ENCODE peak calls at places on chromosomes 6 and 20, in nine cellular contexts. One of them, this sample, is unnamed.

GRCh38 chr6:149750136-149750609 is 632 bp downstream of the PCMT1 start:
- DNase-seq in endodermal cell: peak
- DNase-seq in H9: peak
- DNase-seq in AG04450: no peak
- DNase-seq in choroid plexus epithelial cell: peak
- DNase-seq in cardiac fibroblast: peak
- DNase-seq in GM12864: no peak
- DNase-seq in HFFc6: peak
- DNase-seq in IMR-90: peak
- DNase-seq in this sample: peak

GRCh38 chr6:32188381-32189081 is 1.5 kb downstream of the PBX2 start:
- DNase-seq in AG04450: no peak
- DNase-seq in choroid plexus epithelial cell: no peak
- DNase-seq in IMR-90: peak
- DNase-seq in cardiac fibroblast: peak
- DNase-seq in H9: peak
- DNase-seq in endodermal cell: no peak
- DNase-seq in GM12864: no peak
- DNase-seq in HFFc6: peak
- DNase-seq in this sample: no peak

GRCh38 chr6:33424855-33425667 is 5.2 kb downstream of the SYNGAP1 start:
- DNase-seq in IMR-90: no peak
- DNase-seq in HFFc6: no peak
- DNase-seq in GM12864: no peak
- DNase-seq in AG04450: no peak
- DNase-seq in choroid plexus epithelial cell: no peak
- DNase-seq in cardiac fibroblast: no peak
- DNase-seq in endodermal cell: peak
- DNase-seq in H9: no peak
- DNase-seq in this sample: peak

GRCh38 chr6:169741344-169741743 is 10.0 kb downstream of the DYNLT2 start:
- DNase-seq in endodermal cell: no peak
- DNase-seq in IMR-90: peak
- DNase-seq in HFFc6: no peak
- DNase-seq in choroid plexus epithelial cell: no peak
- DNase-seq in cardiac fibroblast: no peak
- DNase-seq in H9: no peak
- DNase-seq in GM12864: no peak
- DNase-seq in AG04450: no peak
- DNase-seq in this sample: no peak

GRCh38 chr6:131122516-131122915 is 12.8 kb upstream of the AKAP7 start:
- DNase-seq in GM12864: no peak
- DNase-seq in HFFc6: no peak
- DNase-seq in IMR-90: no peak
- DNase-seq in endodermal cell: no peak
- DNase-seq in choroid plexus epithelial cell: no peak
- DNase-seq in H9: no peak
- DNase-seq in cardiac fibroblast: no peak
- DNase-seq in AG04450: no peak
- DNase-seq in this sample: no peak

GRCh38 chr20:4136078-4136966 is 121.0 kb upstream of the RNF24 start:
- DNase-seq in GM12864: no peak
- DNase-seq in choroid plexus epithelial cell: peak
- DNase-seq in endodermal cell: peak
- DNase-seq in HFFc6: no peak
- DNase-seq in AG04450: no peak
- DNase-seq in cardiac fibroblast: peak
- DNase-seq in H9: no peak
- DNase-seq in IMR-90: peak
- DNase-seq in this sample: no peak

GRCh38 chr6:84072452-84072997 is 39.0 kb downstream of the MRAP2 start:
- DNase-seq in H9: no peak
- DNase-seq in HFFc6: no peak
- DNase-seq in IMR-90: no peak
- DNase-seq in choroid plexus epithelial cell: no peak
- DNase-seq in GM12864: no peak
- DNase-seq in cardiac fibroblast: no peak
- DNase-seq in endodermal cell: no peak
- DNase-seq in AG04450: no peak
- DNase-seq in this sample: no peak

GRCh38 chr6:67112120-67112519 is 1405.1 kb upstream of the EYS start:
- DNase-seq in GM12864: no peak
- DNase-seq in choroid plexus epithelial cell: peak
- DNase-seq in AG04450: no peak
- DNase-seq in H9: no peak
- DNase-seq in cardiac fibroblast: peak
- DNase-seq in endodermal cell: no peak
- DNase-seq in IMR-90: no peak
- DNase-seq in HFFc6: no peak
- DNase-seq in this sample: no peak

GRCh38 chr6:154637392-154637791 is 95.8 kb upstream of the SCAF8 start:
- DNase-seq in GM12864: no peak
- DNase-seq in IMR-90: no peak
- DNase-seq in HFFc6: no peak
- DNase-seq in choroid plexus epithelial cell: no peak
- DNase-seq in cardiac fibroblast: no peak
- DNase-seq in endodermal cell: no peak
- DNase-seq in AG04450: no peak
- DNase-seq in H9: no peak
- DNase-seq in this sample: no peak

GRCh38 chr20:33450867-33451266 is 7.3 kb upstream of the SNTA1 start:
- DNase-seq in H9: no peak
- DNase-seq in cardiac fibroblast: peak
- DNase-seq in choroid plexus epithelial cell: peak
- DNase-seq in endodermal cell: no peak
- DNase-seq in HFFc6: no peak
- DNase-seq in IMR-90: peak
- DNase-seq in AG04450: no peak
- DNase-seq in GM12864: no peak
- DNase-seq in this sample: no peak

GRCh38 chr20:37524859-37525708 is 2.6 kb downstream of the BLCAP start:
- DNase-seq in IMR-90: peak
- DNase-seq in endodermal cell: peak
- DNase-seq in GM12864: no peak
- DNase-seq in H9: no peak
- DNase-seq in cardiac fibroblast: no peak
- DNase-seq in HFFc6: peak
- DNase-seq in choroid plexus epithelial cell: no peak
- DNase-seq in AG04450: no peak
- DNase-seq in this sample: peak

GRCh38 chr6:30508890-30509736 is 19.8 kb downstream of the HLA-E start:
- DNase-seq in endodermal cell: peak
- DNase-seq in AG04450: no peak
- DNase-seq in IMR-90: peak
- DNase-seq in GM12864: peak
- DNase-seq in HFFc6: peak
- DNase-seq in choroid plexus epithelial cell: peak
- DNase-seq in cardiac fibroblast: peak
- DNase-seq in H9: no peak
- DNase-seq in this sample: peak

GRCh38 chr20:45012682-45013302 is 46.5 kb downstream of the STK4 start:
- DNase-seq in H9: peak
- DNase-seq in cardiac fibroblast: peak
- DNase-seq in IMR-90: peak
- DNase-seq in GM12864: no peak
- DNase-seq in endodermal cell: no peak
- DNase-seq in choroid plexus epithelial cell: peak
- DNase-seq in HFFc6: peak
- DNase-seq in AG04450: peak
- DNase-seq in this sample: no peak

GRCh38 chr20:50975701-50976330 is 17.2 kb downstream of the MOCS3 start:
- DNase-seq in choroid plexus epithelial cell: no peak
- DNase-seq in GM12864: no peak
- DNase-seq in endodermal cell: no peak
- DNase-seq in AG04450: no peak
- DNase-seq in H9: no peak
- DNase-seq in HFFc6: no peak
- DNase-seq in IMR-90: no peak
- DNase-seq in cardiac fibroblast: no peak
- DNase-seq in this sample: no peak

GRCh38 chr6:96947055-96947454 is 22.5 kb downstream of the KLHL32 start:
- DNase-seq in cardiac fibroblast: no peak
- DNase-seq in HFFc6: no peak
- DNase-seq in IMR-90: no peak
- DNase-seq in endodermal cell: no peak
- DNase-seq in AG04450: no peak
- DNase-seq in choroid plexus epithelial cell: no peak
- DNase-seq in GM12864: peak
- DNase-seq in H9: no peak
- DNase-seq in this sample: peak

GRCh38 chr6:30818426-30818841 is 65.9 kb upstream of the DDR1 start:
- DNase-seq in choroid plexus epithelial cell: peak
- DNase-seq in HFFc6: peak
- DNase-seq in endodermal cell: no peak
- DNase-seq in GM12864: no peak
- DNase-seq in AG04450: peak
- DNase-seq in H9: no peak
- DNase-seq in IMR-90: peak
- DNase-seq in cardiac fibroblast: peak
- DNase-seq in this sample: no peak

GRCh38 chr20:50433001-50433400 is 77.2 kb upstream of the PTPN1 start:
- DNase-seq in AG04450: no peak
- DNase-seq in choroid plexus epithelial cell: no peak
- DNase-seq in GM12864: no peak
- DNase-seq in HFFc6: no peak
- DNase-seq in H9: no peak
- DNase-seq in endodermal cell: no peak
- DNase-seq in IMR-90: no peak
- DNase-seq in cardiac fibroblast: no peak
- DNase-seq in this sample: no peak

GRCh38 chr6:40015530-40015929 is 81.3 kb upstream of the MOCS1 start:
- DNase-seq in IMR-90: no peak
- DNase-seq in endodermal cell: no peak
- DNase-seq in H9: no peak
- DNase-seq in AG04450: no peak
- DNase-seq in HFFc6: no peak
- DNase-seq in cardiac fibroblast: no peak
- DNase-seq in GM12864: no peak
- DNase-seq in choroid plexus epithelial cell: no peak
- DNase-seq in this sample: no peak

GRCh38 chr6:22147983-22148797 is 148.6 kb downstream of the PRL start:
- DNase-seq in GM12864: no peak
- DNase-seq in HFFc6: peak
- DNase-seq in AG04450: peak
- DNase-seq in cardiac fibroblast: peak
- DNase-seq in choroid plexus epithelial cell: peak
- DNase-seq in endodermal cell: no peak
- DNase-seq in H9: no peak
- DNase-seq in IMR-90: peak
- DNase-seq in this sample: no peak

GRCh38 chr6:143962644-143962929 is 45.5 kb downstream of the PLAGL1 start:
- DNase-seq in endodermal cell: peak
- DNase-seq in GM12864: no peak
- DNase-seq in AG04450: no peak
- DNase-seq in HFFc6: peak
- DNase-seq in cardiac fibroblast: peak
- DNase-seq in IMR-90: peak
- DNase-seq in choroid plexus epithelial cell: peak
- DNase-seq in H9: no peak
- DNase-seq in this sample: no peak
- TF ChIP-seq CTCF in endodermal cell: peak
- TF ChIP-seq CTCF in GM12864: no peak
- TF ChIP-seq CTCF in AG04450: peak
- TF ChIP-seq CTCF in HFFc6: peak
- TF ChIP-seq CTCF in cardiac fibroblast: peak
- TF ChIP-seq CTCF in IMR-90: peak
- TF ChIP-seq CTCF in choroid plexus epithelial cell: peak
- TF ChIP-seq CTCF in H9: peak
- TF ChIP-seq CTCF in this sample: no peak

GRCh38 chr6:166032366-166033171 is 135.1 kb downstream of the TBXT start:
- DNase-seq in GM12864: no peak
- DNase-seq in H9: peak
- DNase-seq in choroid plexus epithelial cell: peak
- DNase-seq in AG04450: peak
- DNase-seq in endodermal cell: peak
- DNase-seq in IMR-90: peak
- DNase-seq in HFFc6: no peak
- DNase-seq in cardiac fibroblast: peak
- DNase-seq in this sample: no peak
- TF ChIP-seq CTCF in GM12864: peak
- TF ChIP-seq CTCF in H9: peak
- TF ChIP-seq CTCF in choroid plexus epithelial cell: peak
- TF ChIP-seq CTCF in AG04450: peak
- TF ChIP-seq CTCF in endodermal cell: peak
- TF ChIP-seq CTCF in IMR-90: peak
- TF ChIP-seq CTCF in HFFc6: peak
- TF ChIP-seq CTCF in cardiac fibroblast: peak
- TF ChIP-seq CTCF in this sample: no peak

DNA sequence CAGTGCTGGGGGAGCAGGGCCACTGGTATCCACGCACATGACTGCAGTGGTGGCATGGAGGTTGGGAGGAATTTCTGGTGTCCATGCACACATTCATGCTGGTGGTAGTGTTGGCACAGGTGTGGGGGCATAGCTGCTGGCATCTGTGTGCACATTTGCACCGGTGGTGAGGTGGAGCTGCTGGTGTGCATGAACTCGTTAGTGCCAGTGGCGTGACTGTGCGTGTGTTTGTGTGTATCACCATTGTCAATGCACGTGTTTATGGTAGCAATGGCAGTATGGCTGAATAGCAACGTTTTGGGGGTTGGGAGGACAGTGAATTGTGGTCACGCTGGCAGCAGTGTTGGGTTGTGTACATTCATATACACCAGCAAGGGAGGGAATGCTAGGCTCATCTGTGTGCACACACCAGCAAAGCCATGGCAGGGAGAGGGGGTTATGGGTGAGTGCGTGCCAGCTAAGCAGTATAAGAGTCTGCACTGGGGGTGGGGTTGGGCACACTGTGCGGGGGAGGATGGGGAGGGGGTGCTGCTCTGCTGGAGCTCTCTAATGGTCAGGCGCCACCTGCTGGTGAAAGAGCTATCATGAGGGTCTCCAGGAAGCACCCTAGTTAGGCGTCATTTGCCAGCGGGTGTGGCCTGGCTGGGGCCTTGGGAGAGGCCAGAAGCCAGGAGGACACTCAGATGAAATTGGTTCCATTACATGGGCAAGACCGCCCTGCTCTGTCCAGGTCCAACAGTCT is 626.1 kb upstream of the ID4 start:
- DNase-seq in endodermal cell: peak
- DNase-seq in IMR-90: no peak
- DNase-seq in H9: peak
- DNase-seq in AG04450: no peak
- DNase-seq in choroid plexus epithelial cell: no peak
- DNase-seq in GM12864: no peak
- DNase-seq in HFFc6: no peak
- DNase-seq in cardiac fibroblast: no peak
- DNase-seq in this sample: no peak
- TF ChIP-seq CTCF in endodermal cell: peak
- TF ChIP-seq CTCF in IMR-90: no peak
- TF ChIP-seq CTCF in H9: peak
- TF ChIP-seq CTCF in AG04450: no peak
- TF ChIP-seq CTCF in choroid plexus epithelial cell: no peak
- TF ChIP-seq CTCF in GM12864: peak
- TF ChIP-seq CTCF in HFFc6: no peak
- TF ChIP-seq CTCF in cardiac fibroblast: no peak
- TF ChIP-seq CTCF in this sample: peak

DNA sequence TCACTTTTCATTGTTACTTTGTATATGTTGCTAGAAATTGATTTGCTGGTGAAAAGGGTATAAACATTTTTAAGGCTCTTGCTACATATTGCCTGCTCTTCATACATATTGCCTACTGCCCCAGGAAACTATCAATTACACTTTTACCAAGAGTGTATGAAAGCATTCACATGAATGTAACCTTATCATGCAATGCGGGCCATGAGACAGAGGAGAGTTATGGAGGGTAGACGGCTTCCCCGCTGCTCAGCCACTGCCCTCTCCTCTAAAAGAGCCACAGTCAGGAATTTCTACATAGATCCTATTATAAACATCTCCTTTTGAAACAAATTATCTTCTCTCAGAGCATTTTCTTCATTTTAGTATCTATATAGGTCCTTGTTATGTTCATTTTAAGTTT is 264.4 kb downstream of the ESR1 start:
- DNase-seq in AG04450: no peak
- DNase-seq in cardiac fibroblast: no peak
- DNase-seq in H9: no peak
- DNase-seq in choroid plexus epithelial cell: peak
- DNase-seq in GM12864: no peak
- DNase-seq in endodermal cell: no peak
- DNase-seq in HFFc6: no peak
- DNase-seq in IMR-90: no peak
- DNase-seq in this sample: no peak
- TF ChIP-seq CTCF in AG04450: no peak
- TF ChIP-seq CTCF in cardiac fibroblast: no peak
- TF ChIP-seq CTCF in H9: no peak
- TF ChIP-seq CTCF in choroid plexus epithelial cell: no peak
- TF ChIP-seq CTCF in GM12864: no peak
- TF ChIP-seq CTCF in endodermal cell: no peak
- TF ChIP-seq CTCF in HFFc6: no peak
- TF ChIP-seq CTCF in IMR-90: no peak
- TF ChIP-seq CTCF in this sample: no peak